ENCODE peak calls at places on chromosomes 3 and 15, in nine cellular contexts. V is HFF-Myc, X is cardiac muscle cell, D is AG04450, J is psoas muscle, G is thoracic aorta, W is heart right ventricle, I is pancreas, U is IMR-90. C is an unnamed sample.

GRCh38 chr15:66573719-66574641 is 8.2 kb upstream of the LCTL start:
- DNase-seq in V (peak), X (peak), D (peak), J (no peak), G (no peak), W (no peak), I (no peak), U (peak), C (no peak)

GRCh38 chr3:181327349-181327748 is 337.8 kb upstream of the DNAJC19 start:
- DNase-seq in V (no peak), X (no peak), D (no peak), J (no peak), G (no peak), W (no peak), I (no peak), U (no peak), C (no peak)

GRCh38 chr3:175066617-175067415 is 207.7 kb downstream of the NAALADL2 start:
- DNase-seq in V (no peak), X (no peak), D (no peak), J (no peak), G (no peak), W (no peak), I (no peak), U (no peak), C (no peak)

GRCh38 chr3:152126260-152126659 is 142.5 kb upstream of the MBNL1 start:
- DNase-seq in V (no peak), X (peak), D (no peak), J (no peak), G (no peak), W (no peak), I (no peak), U (peak), C (peak)

GRCh38 chr15:74384566-74385441 is 17.4 kb upstream of the CYP11A1 start:
- DNase-seq in V (no peak), X (no peak), D (no peak), J (peak), G (no peak), W (no peak), I (no peak), U (no peak), C (peak)

GRCh38 chr3:69084326-69084667 is 440 bp upstream of the ARL6IP5 start:
- DNase-seq in V (no peak), X (peak), D (no peak), J (no peak), G (no peak), W (no peak), I (no peak), U (peak), C (no peak)

GRCh38 chr15:97501291-97501690 is 459.2 kb upstream of the ARRDC4 start:
- DNase-seq in V (no peak), X (no peak), D (no peak), J (no peak), G (no peak), W (no peak), I (no peak), U (no peak), C (no peak)

GRCh38 chr3:46844851-46845250 is 18.4 kb downstream of the MYL3 start:
- DNase-seq in V (no peak), X (no peak), D (no peak), J (peak), G (no peak), W (peak), I (no peak), U (no peak), C (no peak)

GRCh38 chr3:56702487-56703315 is 19.6 kb upstream of the TASOR start:
- DNase-seq in V (peak), X (peak), D (peak), J (no peak), G (no peak), W (peak), I (no peak), U (peak), C (peak)

GRCh38 chr3:181567446-181568075 is 144.2 kb upstream of the SOX2 start:
- DNase-seq in V (no peak), X (no peak), D (no peak), J (no peak), G (no peak), W (no peak), I (no peak), U (no peak), C (no peak)

GRCh38 chr3:44969170-44969569 is 6.8 kb downstream of the ZDHHC3 start:
- DNase-seq in V (no peak), X (no peak), D (no peak), J (no peak), G (no peak), W (no peak), I (no peak), U (no peak), C (peak)

GRCh38 chr3:94225176-94225742 is 162.4 kb downstream of the NSUN3 start:
- DNase-seq in V (no peak), X (no peak), D (no peak), J (no peak), G (no peak), W (no peak), I (no peak), U (no peak), C (no peak)

GRCh38 chr3:128794067-128794768 is 68.2 kb downstream of the RAB7A start:
- DNase-seq in V (no peak), X (peak), D (peak), J (no peak), G (no peak), W (no peak), I (no peak), U (peak), C (peak)

GRCh38 chr3:182118081-182118480 is 406.4 kb downstream of the SOX2 start:
- DNase-seq in V (no peak), X (no peak), D (no peak), J (no peak), G (no peak), W (no peak), I (no peak), U (no peak), C (no peak)

GRCh38 chr3:15795563-15796308 is 2.0 kb downstream of the ANKRD28 start:
- DNase-seq in V (no peak), X (peak), D (no peak), J (no peak), G (no peak), W (no peak), I (no peak), U (peak), C (peak)

GRCh38 chr3:6799264-6799915 is 61.5 kb upstream of the GRM7 start:
- DNase-seq in V (no peak), X (peak), D (no peak), J (no peak), G (no peak), W (peak), I (no peak), U (no peak), C (peak)

GRCh38 chr15:64614519-64614918 is 154.1 kb downstream of the ZNF609 start:
- DNase-seq in V (no peak), X (no peak), D (no peak), J (no peak), G (no peak), W (no peak), I (no peak), U (no peak), C (no peak)

GRCh38 chr3:155110996-155111901 is 31.1 kb downstream of the MME start:
- DNase-seq in V (no peak), X (no peak), D (no peak), J (no peak), G (no peak), W (no peak), I (no peak), U (no peak), C (no peak)

GRCh38 chr3:71564361-71564760 is 19.2 kb downstream of the FOXP1 start:
- DNase-seq in V (no peak), X (no peak), D (no peak), J (peak), G (no peak), W (no peak), I (no peak), U (no peak), C (no peak)

GRCh38 chr3:45137656-45138181 is 8.5 kb downstream of the CDCP1 start:
- DNase-seq in V (no peak), X (peak), D (no peak), J (no peak), G (no peak), W (no peak), I (no peak), U (no peak), C (no peak)

GRCh38 chr15:31387483-31388118 is 61.0 kb downstream of the KLF13 start:
- DNase-seq in V (peak), X (peak), D (no peak), J (peak), G (no peak), W (peak), I (peak), U (peak), C (no peak)

GRCh38 chr15:48315041-48315440 is 16.2 kb upstream of the DUT start:
- DNase-seq in V (no peak), X (no peak), D (no peak), J (no peak), G (no peak), W (no peak), I (no peak), U (no peak), C (no peak)

GRCh38 chr3:45771831-45772230 is 24.5 kb downstream of the SLC6A20 start:
- DNase-seq in V (no peak), X (no peak), D (no peak), J (no peak), G (no peak), W (no peak), I (no peak), U (no peak), C (no peak)

GRCh38 chr15:67178569-67179210 is 75.8 kb downstream of the AAGAB start:
- DNase-seq in V (peak), X (peak), D (peak), J (no peak), G (no peak), W (no peak), I (no peak), U (peak), C (no peak)

GRCh38 chr15:51132384-51133139 is 37.9 kb upstream of the TNFAIP8L3 start:
- DNase-seq in V (no peak), X (peak), D (peak), J (peak), G (no peak), W (peak), I (no peak), U (peak), C (peak)

GRCh38 chr3:180770639-180771038 is 91.3 kb upstream of the CCDC39 start:
- DNase-seq in V (no peak), X (no peak), D (no peak), J (no peak), G (no peak), W (no peak), I (no peak), U (no peak), C (no peak)

GRCh38 chr3:69532828-69533219 is 146.9 kb upstream of the FRMD4B start:
- DNase-seq in V (no peak), X (no peak), D (no peak), J (no peak), G (no peak), W (no peak), I (no peak), U (no peak), C (no peak)

GRCh38 chr15:35753486-35753885 is 207.5 kb upstream of the DPH6 start:
- DNase-seq in V (peak), X (no peak), D (peak), J (no peak), G (no peak), W (no peak), I (no peak), U (peak), C (no peak)

GRCh38 chr15:74776851-74777768 is 4.8 kb upstream of the CSK start:
- DNase-seq in V (no peak), X (peak), D (no peak), J (no peak), G (no peak), W (no peak), I (no peak), U (no peak), C (peak)

GRCh38 chr3:45302470-45302869 is 76.4 kb upstream of the TMEM158 start:
- DNase-seq in V (no peak), X (no peak), D (no peak), J (no peak), G (no peak), W (no peak), I (no peak), U (no peak), C (no peak)

GRCh38 chr3:129014148-129014547 is 13.0 kb downstream of the EFCC1 start:
- DNase-seq in V (no peak), X (no peak), D (no peak), J (no peak), G (no peak), W (no peak), I (no peak), U (peak), C (no peak)

DNA sequence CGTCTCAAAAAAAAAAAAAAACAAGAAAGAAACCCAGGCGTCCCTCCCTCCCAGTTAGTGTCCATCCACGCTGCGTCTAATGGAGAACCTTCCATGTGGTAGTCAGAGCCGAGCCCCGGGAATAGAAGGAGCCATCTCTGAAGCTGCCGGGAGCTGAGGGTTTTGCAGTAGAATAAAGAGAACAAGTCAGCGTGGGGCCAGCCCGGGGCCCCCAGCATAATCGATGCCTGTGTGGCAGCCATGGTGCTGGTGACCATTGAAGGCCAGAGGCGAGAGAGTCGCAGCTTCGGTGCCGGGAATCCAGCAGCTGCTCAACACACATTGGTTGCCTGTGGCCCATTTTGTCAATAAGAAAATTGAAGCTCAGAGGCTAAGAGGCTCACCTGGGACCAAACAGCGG is 151.7 kb downstream of the CHSY1 start:
- DNase-seq in V (no peak), X (no peak), D (no peak), J (peak), G (no peak), W (no peak), I (peak), U (no peak), C (no peak)
- H3K4me3 ChIP-seq in V (no peak), X (no peak), D (no peak), J (no peak), G (no peak), W (no peak), I (no peak), U (no peak), C (no peak)

DNA sequence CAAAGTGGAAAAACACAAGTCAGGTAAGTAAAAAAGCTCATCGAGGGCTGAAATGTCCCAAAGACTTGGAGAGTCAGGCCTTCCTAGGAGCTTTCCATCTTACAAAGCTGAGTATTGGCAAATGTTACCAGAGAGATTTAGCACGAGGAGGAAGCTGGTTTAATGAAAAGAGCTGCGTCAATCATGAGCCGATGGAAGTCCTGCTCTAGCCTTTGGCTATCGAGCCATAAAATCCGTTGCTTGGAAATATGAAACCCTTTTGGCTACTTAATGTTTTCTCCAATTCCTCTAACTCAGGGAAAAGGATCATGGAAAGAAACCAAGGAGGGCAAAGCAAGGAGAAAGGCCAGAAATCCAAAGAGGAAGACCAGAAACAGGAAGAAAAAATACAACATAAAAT is 1074.6 kb downstream of the FHIT start:
- DNase-seq in V (no peak), X (no peak), D (no peak), J (no peak), G (no peak), W (no peak), I (no peak), U (no peak), C (no peak)
- TF ChIP-seq CTCF in V (no peak), X (no peak), D (no peak), J (no peak), G (no peak), W (no peak), I (no peak), U (no peak), C (no peak)

DNA sequence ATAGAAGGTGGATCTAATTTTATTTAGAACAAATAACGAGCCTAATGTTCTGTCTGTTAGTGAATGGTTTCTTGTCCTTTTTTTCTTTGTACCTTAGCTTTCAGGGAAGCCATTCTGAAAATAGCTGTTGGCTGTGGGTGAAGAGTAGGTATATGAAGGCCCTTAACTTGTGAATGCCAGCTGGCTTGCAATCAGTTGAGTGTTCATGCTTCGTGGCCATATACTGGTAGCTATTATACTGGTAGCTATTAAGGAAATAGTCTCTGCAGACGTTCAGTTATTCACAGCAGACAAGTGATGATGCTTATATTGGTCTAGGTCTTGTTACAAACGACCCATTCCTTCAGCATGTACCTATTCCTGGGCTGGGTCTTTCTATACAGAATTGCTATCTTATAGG is 18.8 kb downstream of the TRIM71 start:
- DNase-seq in V (no peak), X (no peak), D (no peak), J (no peak), G (no peak), W (no peak), I (no peak), U (no peak), C (no peak)
- H3K4me3 ChIP-seq in V (no peak), X (no peak), D (no peak), J (no peak), G (no peak), W (no peak), I (no peak), U (no peak), C (no peak)

DNA sequence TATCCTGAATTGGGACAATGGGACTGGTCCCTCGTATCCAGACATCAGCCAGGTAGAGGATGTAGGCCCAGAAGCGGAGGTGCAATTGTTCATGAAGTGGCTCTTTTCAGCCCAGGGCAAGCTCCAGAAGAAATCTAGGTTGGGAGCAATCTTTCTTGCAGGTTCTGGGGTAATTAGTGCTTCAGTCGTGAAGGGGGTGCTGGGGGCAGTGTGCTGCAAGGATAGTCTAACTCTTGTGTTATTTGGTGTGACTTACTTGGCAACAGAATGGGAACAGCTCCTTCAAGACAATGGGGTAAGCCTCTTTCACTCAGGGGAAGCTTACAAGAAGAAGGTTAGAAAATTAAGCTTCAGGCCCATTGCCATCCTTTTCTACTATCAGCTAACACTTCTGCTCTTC is 273.0 kb downstream of the DIPK2A start:
- DNase-seq in V (no peak), X (no peak), D (no peak), J (no peak), G (no peak), W (no peak), I (no peak), U (no peak), C (peak)
- TF ChIP-seq CTCF in V (no peak), X (no peak), D (no peak), J (no peak), G (no peak), W (no peak), I (no peak), U (no peak), C (no peak)

GRCh38 chr15:37045241-37045640 is 55.1 kb downstream of the MEIS2 start:
- DNase-seq in V (no peak), X (no peak), D (no peak), J (no peak), G (no peak), W (no peak), I (no peak), U (no peak), C (no peak)
- H3K4me3 ChIP-seq in V (no peak), X (no peak), D (no peak), J (no peak), G (no peak), W (no peak), I (no peak), U (no peak), C (no peak)

DNA sequence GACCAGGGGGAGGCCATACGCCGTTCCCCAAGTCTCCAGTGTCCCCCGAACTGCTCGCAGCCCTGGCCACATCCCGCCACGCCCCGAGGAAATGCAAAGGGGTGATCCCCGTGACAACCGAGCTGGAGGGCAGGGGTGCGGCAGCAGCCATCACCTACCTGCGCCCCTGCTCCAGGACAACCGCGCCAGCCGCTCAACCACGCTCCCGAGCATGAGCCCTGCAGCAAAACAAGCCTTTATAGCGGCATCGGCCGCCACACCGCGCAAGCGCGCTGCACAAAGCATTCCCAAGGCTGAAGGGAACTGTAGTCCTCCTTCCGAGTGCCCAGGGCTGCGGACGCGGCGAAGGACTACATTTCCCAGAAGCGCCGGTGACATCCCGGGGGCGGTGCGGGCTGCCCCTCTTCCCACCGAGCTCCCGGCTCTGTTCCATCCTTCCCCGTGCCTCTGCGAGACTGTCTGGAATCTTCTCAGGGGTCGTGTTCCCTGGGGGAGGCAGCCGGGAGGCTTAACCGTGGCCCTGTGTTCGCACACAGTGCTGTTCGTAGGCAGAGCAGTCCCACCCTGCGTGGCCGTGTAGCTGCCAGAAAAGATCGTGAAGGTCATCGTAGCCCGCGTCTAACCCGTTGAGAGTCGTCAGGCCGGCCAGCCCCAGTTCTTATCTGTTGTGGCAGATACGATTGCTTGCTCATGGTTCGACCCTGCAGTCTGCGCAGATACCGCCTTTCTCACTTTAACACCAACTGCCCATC is at the start of gene ABCC5:
- DNase-seq in V (peak), X (peak), D (peak), J (peak), G (peak), W (peak), I (peak), U (peak), C (peak)
- TF ChIP-seq CTCF in V (peak), X (peak), D (peak), J (no peak), G (peak), W (no peak), I (peak), U (no peak), C (no peak)

GRCh38 chr15:60720493-60721231 is 241.7 kb upstream of the ICE2 start:
- DNase-seq in V (no peak), X (no peak), D (no peak), J (no peak), G (no peak), W (no peak), I (no peak), U (no peak), C (peak)
- H3K4me3 ChIP-seq in V (no peak), X (no peak), D (no peak), J (no peak), G (no peak), W (no peak), I (no peak), U (no peak), C (peak)

GRCh38 chr3:42228796-42229195 is 37.2 kb downstream of the CCK start:
- DNase-seq in V (no peak), X (peak), D (no peak), J (no peak), G (no peak), W (no peak), I (no peak), U (peak), C (peak)
- TF ChIP-seq CTCF in V (peak), X (peak), D (peak), J (no peak), G (no peak), W (no peak), I (no peak), U (peak), C (peak)

C was measured in GM12865.